ENCODE peak calls at places on chromosomes 2 and 18, in six cellular contexts. One of them, this sample, is unnamed.

GRCh38 chr2:241499146-241499965 is 9.0 kb downstream of the STK25 start:
- DNase-seq in IMR-90: no peak
- DNase-seq in K562: no peak
- DNase-seq in HepG2: no peak
- DNase-seq in GM12878: no peak
- DNase-seq in A549: no peak
- DNase-seq in this sample: no peak

GRCh38 chr2:144402282-144402681 is 117.6 kb downstream of the ZEB2 start:
- DNase-seq in IMR-90: peak; percentile 37
- DNase-seq in K562: no peak
- DNase-seq in HepG2: no peak
- DNase-seq in GM12878: no peak
- DNase-seq in A549: no peak
- DNase-seq in this sample: peak; percentile 9

GRCh38 chr2:207231106-207231860 is 65.5 kb upstream of the KLF7 start:
- DNase-seq in IMR-90: no peak
- DNase-seq in K562: no peak
- DNase-seq in HepG2: no peak
- DNase-seq in GM12878: no peak
- DNase-seq in A549: no peak
- DNase-seq in this sample: no peak

GRCh38 chr18:72107647-72108046 is 436.5 kb downstream of the CBLN2 start:
- DNase-seq in IMR-90: no peak
- DNase-seq in K562: no peak
- DNase-seq in HepG2: no peak
- DNase-seq in GM12878: no peak
- DNase-seq in A549: no peak
- DNase-seq in this sample: no peak

GRCh38 chr2:166125557-166125956 is 2.3 kb downstream of the SCN1A start:
- DNase-seq in IMR-90: no peak
- DNase-seq in K562: no peak
- DNase-seq in HepG2: no peak
- DNase-seq in GM12878: no peak
- DNase-seq in A549: no peak
- DNase-seq in this sample: no peak

GRCh38 chr2:236360486-236360885 is 96.3 kb upstream of the ASB18 start:
- DNase-seq in IMR-90: no peak
- DNase-seq in K562: no peak
- DNase-seq in HepG2: no peak
- DNase-seq in GM12878: no peak
- DNase-seq in A549: no peak
- DNase-seq in this sample: no peak

GRCh38 chr2:46438794-46439193 is 40.6 kb upstream of the TMEM247 start:
- DNase-seq in IMR-90: no peak
- DNase-seq in K562: peak; percentile 30
- DNase-seq in HepG2: no peak
- DNase-seq in GM12878: no peak
- DNase-seq in A549: no peak
- DNase-seq in this sample: no peak

GRCh38 chr2:99777656-99778290 is 288.0 kb upstream of the REV1 start:
- DNase-seq in IMR-90: no peak
- DNase-seq in K562: no peak
- DNase-seq in HepG2: no peak
- DNase-seq in GM12878: no peak
- DNase-seq in A549: no peak
- DNase-seq in this sample: no peak

GRCh38 chr18:22015156-22015555 is 154.2 kb upstream of the GATA6 start:
- DNase-seq in IMR-90: peak; percentile 15
- DNase-seq in K562: no peak
- DNase-seq in HepG2: no peak
- DNase-seq in GM12878: no peak
- DNase-seq in A549: no peak
- DNase-seq in this sample: no peak

GRCh38 chr2:25445464-25445863 is 103.7 kb upstream of the DNMT3A start:
- DNase-seq in IMR-90: no peak
- DNase-seq in K562: no peak
- DNase-seq in HepG2: peak; percentile 10
- DNase-seq in GM12878: no peak
- DNase-seq in A549: no peak
- DNase-seq in this sample: no peak

GRCh38 chr2:178692845-178693244 is 114.4 kb downstream of the TTN start:
- DNase-seq in IMR-90: no peak
- DNase-seq in K562: no peak
- DNase-seq in HepG2: no peak
- DNase-seq in GM12878: no peak
- DNase-seq in A549: no peak
- DNase-seq in this sample: no peak

GRCh38 chr2:85888020-85888744 is 608 bp downstream of the ST3GAL5 start:
- DNase-seq in IMR-90: no peak
- DNase-seq in K562: peak; percentile 17
- DNase-seq in HepG2: no peak
- DNase-seq in GM12878: no peak
- DNase-seq in A549: no peak
- DNase-seq in this sample: peak; percentile 18
- TF ChIP-seq BHLHE40 in IMR-90: no peak
- TF ChIP-seq BHLHE40 in K562: no peak
- TF ChIP-seq BHLHE40 in HepG2: no peak
- TF ChIP-seq BHLHE40 in GM12878: no peak
- TF ChIP-seq BHLHE40 in A549: no peak
- TF ChIP-seq BHLHE40 in this sample: no peak

GRCh38 chr18:58803978-58804377 is 60.7 kb upstream of the ZNF532 start:
- DNase-seq in IMR-90: no peak
- DNase-seq in K562: no peak
- DNase-seq in HepG2: no peak
- DNase-seq in GM12878: no peak
- DNase-seq in A549: no peak
- DNase-seq in this sample: no peak
- TF ChIP-seq BHLHE40 in IMR-90: no peak
- TF ChIP-seq BHLHE40 in K562: no peak
- TF ChIP-seq BHLHE40 in HepG2: no peak
- TF ChIP-seq BHLHE40 in GM12878: no peak
- TF ChIP-seq BHLHE40 in A549: no peak
- TF ChIP-seq BHLHE40 in this sample: no peak

GRCh38 chr2:54549430-54549829 is 93.3 kb downstream of the SPTBN1 start:
- DNase-seq in IMR-90: no peak
- DNase-seq in K562: no peak
- DNase-seq in HepG2: no peak
- DNase-seq in GM12878: no peak
- DNase-seq in A549: no peak
- DNase-seq in this sample: no peak

GRCh38 chr2:54546518-54546917 is 90.4 kb downstream of the SPTBN1 start:
- DNase-seq in IMR-90: no peak
- DNase-seq in K562: peak; percentile 67
- DNase-seq in HepG2: no peak
- DNase-seq in GM12878: no peak
- DNase-seq in A549: no peak
- DNase-seq in this sample: no peak

GRCh38 chr2:54545700-54546450 is 89.7 kb downstream of the SPTBN1 start:
- DNase-seq in IMR-90: peak; percentile 67
- DNase-seq in K562: no peak
- DNase-seq in HepG2: peak; percentile 97
- DNase-seq in GM12878: no peak
- DNase-seq in A549: peak; percentile 70
- DNase-seq in this sample: no peak

GRCh38 chr2:54543736-54544396 is 87.7 kb downstream of the SPTBN1 start:
- DNase-seq in IMR-90: no peak
- DNase-seq in K562: no peak
- DNase-seq in HepG2: no peak
- DNase-seq in GM12878: no peak
- DNase-seq in A549: no peak
- DNase-seq in this sample: no peak

DNA sequence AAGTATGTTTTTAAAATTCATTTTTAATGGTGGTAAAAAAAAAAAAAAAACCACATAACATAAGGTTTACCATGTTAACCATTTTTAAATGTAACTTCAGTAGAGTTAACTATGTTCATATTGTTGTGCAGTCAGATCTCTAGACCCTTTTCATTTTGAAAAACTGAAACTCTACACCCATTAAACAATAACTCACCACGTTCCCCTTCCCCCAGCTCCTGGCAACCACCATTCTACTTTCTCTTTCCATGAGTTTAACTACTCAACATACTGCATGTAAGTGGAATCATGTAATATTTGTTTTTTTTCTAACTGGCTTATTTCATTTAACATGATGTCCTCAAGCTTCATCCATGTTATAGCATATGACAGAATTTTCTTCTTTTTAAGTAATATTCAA is 90.8 kb downstream of the SPTBN1 start:
- DNase-seq in IMR-90: no peak
- DNase-seq in K562: no peak
- DNase-seq in HepG2: no peak
- DNase-seq in GM12878: no peak
- DNase-seq in A549: no peak
- DNase-seq in this sample: no peak
- TF ChIP-seq BHLHE40 in IMR-90: no peak
- TF ChIP-seq BHLHE40 in K562: no peak
- TF ChIP-seq BHLHE40 in HepG2: no peak
- TF ChIP-seq BHLHE40 in GM12878: no peak
- TF ChIP-seq BHLHE40 in A549: no peak
- TF ChIP-seq BHLHE40 in this sample: no peak

GRCh38 chr2:75309596-75310290 is 110.4 kb upstream of the TACR1 start:
- DNase-seq in IMR-90: peak; percentile 42
- DNase-seq in K562: no peak
- DNase-seq in HepG2: no peak
- DNase-seq in GM12878: no peak
- DNase-seq in A549: no peak
- DNase-seq in this sample: no peak
- TF ChIP-seq BHLHE40 in IMR-90: no peak
- TF ChIP-seq BHLHE40 in K562: no peak
- TF ChIP-seq BHLHE40 in HepG2: no peak
- TF ChIP-seq BHLHE40 in GM12878: no peak
- TF ChIP-seq BHLHE40 in A549: no peak
- TF ChIP-seq BHLHE40 in this sample: no peak

DNA sequence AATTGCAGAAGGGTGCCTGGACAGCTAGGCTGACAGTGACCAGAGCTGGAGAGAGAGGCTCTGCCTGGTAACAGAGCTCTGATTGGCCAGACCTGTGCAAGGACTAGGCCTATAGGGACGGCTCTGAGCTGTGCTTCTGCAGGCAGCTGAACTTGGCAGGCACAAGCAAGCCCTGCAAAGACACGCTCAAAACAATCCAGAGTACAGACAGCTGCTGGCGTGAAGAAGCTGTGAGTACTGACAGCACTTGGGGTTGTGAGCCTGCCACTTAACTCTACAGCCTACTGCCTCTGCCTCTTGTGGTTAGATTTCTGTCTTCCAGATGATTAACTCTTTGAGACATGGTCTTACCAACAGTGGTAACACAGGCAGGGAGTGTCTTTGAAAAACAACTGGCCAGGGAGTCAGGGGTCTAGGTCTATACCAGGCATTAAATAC is 568.6 kb downstream of the TNS1 start:
- DNase-seq in IMR-90: peak; percentile 99
- DNase-seq in K562: peak; percentile 27
- DNase-seq in HepG2: peak; percentile 69
- DNase-seq in GM12878: peak; percentile 49
- DNase-seq in A549: peak; percentile 71
- DNase-seq in this sample: peak; percentile 94
- TF ChIP-seq BHLHE40 in IMR-90: peak; percentile 41
- TF ChIP-seq BHLHE40 in K562: no peak
- TF ChIP-seq BHLHE40 in HepG2: no peak
- TF ChIP-seq BHLHE40 in GM12878: no peak
- TF ChIP-seq BHLHE40 in A549: no peak
- TF ChIP-seq BHLHE40 in this sample: no peak

GRCh38 chr2:110755494-110756078 is 23.2 kb downstream of the ACOXL start:
- DNase-seq in IMR-90: peak; percentile 16
- DNase-seq in K562: no peak
- DNase-seq in HepG2: no peak
- DNase-seq in GM12878: no peak
- DNase-seq in A549: peak; percentile 14
- DNase-seq in this sample: no peak
- TF ChIP-seq BHLHE40 in IMR-90: no peak
- TF ChIP-seq BHLHE40 in K562: no peak
- TF ChIP-seq BHLHE40 in HepG2: no peak
- TF ChIP-seq BHLHE40 in GM12878: no peak
- TF ChIP-seq BHLHE40 in A549: no peak
- TF ChIP-seq BHLHE40 in this sample: no peak

GRCh38 chr2:216911008-216911407 is 51.1 kb upstream of the TNP1 start:
- DNase-seq in IMR-90: no peak
- DNase-seq in K562: peak; percentile 14
- DNase-seq in HepG2: no peak
- DNase-seq in GM12878: no peak
- DNase-seq in A549: no peak
- DNase-seq in this sample: no peak
- TF ChIP-seq BHLHE40 in IMR-90: no peak
- TF ChIP-seq BHLHE40 in K562: no peak
- TF ChIP-seq BHLHE40 in HepG2: no peak
- TF ChIP-seq BHLHE40 in GM12878: no peak
- TF ChIP-seq BHLHE40 in A549: no peak
- TF ChIP-seq BHLHE40 in this sample: no peak

GRCh38 chr2:101698419-101699190 is 1.1 kb downstream of the MAP4K4 start:
- DNase-seq in IMR-90: no peak
- DNase-seq in K562: peak; percentile 41
- DNase-seq in HepG2: no peak
- DNase-seq in GM12878: no peak
- DNase-seq in A549: peak; percentile 24
- DNase-seq in this sample: peak; percentile 27
- TF ChIP-seq BHLHE40 in IMR-90: no peak
- TF ChIP-seq BHLHE40 in K562: no peak
- TF ChIP-seq BHLHE40 in HepG2: no peak
- TF ChIP-seq BHLHE40 in GM12878: no peak
- TF ChIP-seq BHLHE40 in A549: no peak
- TF ChIP-seq BHLHE40 in this sample: no peak

GRCh38 chr2:234763051-234763909 is 188.5 kb upstream of the SH3BP4 start:
- DNase-seq in IMR-90: peak; percentile 87
- DNase-seq in K562: no peak
- DNase-seq in HepG2: peak; percentile 86
- DNase-seq in GM12878: no peak
- DNase-seq in A549: no peak
- DNase-seq in this sample: no peak
- TF ChIP-seq BHLHE40 in IMR-90: no peak
- TF ChIP-seq BHLHE40 in K562: no peak
- TF ChIP-seq BHLHE40 in HepG2: no peak
- TF ChIP-seq BHLHE40 in GM12878: no peak
- TF ChIP-seq BHLHE40 in A549: no peak
- TF ChIP-seq BHLHE40 in this sample: no peak

DNA sequence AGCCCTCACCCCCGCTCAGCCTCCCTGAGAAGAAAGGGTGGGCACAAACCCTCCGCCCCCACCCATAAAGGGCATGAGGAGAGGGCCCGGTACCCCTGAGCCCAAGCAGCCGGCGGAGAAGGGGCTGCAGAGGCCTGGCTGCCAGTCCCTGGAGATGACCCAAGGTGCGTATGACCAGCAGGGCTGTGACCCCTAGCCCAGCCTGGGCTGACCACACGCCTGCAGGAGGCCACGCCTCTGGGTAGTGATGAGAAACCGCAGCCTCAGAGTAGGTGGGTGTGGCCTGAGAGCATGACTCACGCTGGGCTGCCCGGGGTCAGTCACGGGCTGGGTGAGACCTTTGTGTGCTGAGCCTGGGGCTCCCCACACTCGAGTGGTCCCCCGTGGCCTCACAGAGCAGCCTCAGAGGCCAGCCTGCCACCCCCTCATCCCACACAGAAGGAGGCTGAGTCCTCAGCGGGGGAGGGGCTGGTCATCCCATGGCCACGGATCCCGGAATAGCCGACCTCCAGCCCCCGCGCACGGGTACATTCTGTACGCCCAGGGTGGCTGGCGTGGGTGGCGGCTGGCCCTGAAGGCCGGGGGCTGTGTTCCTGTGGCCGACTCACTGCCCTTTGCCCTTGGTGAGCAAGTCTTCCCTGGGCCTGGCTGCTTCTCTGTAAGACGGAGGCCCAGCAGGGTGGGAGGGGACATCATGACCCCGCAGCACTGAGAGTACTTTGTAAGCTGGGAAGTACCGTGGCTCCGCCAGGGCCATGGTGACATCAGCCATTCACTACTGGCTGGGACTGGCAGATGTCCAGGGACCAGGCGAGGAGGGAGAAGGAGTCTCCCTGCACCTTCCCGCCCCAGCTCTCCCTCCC is 110.8 kb upstream of the OTOS start:
- DNase-seq in IMR-90: peak; percentile 89
- DNase-seq in K562: peak; percentile 93
- DNase-seq in HepG2: peak; percentile 94
- DNase-seq in GM12878: no peak
- DNase-seq in A549: peak; percentile 80
- DNase-seq in this sample: peak; percentile 27
- TF ChIP-seq BHLHE40 in IMR-90: peak; percentile 94
- TF ChIP-seq BHLHE40 in K562: peak; percentile 92
- TF ChIP-seq BHLHE40 in HepG2: peak; percentile 94
- TF ChIP-seq BHLHE40 in GM12878: peak; percentile 70
- TF ChIP-seq BHLHE40 in A549: no peak
- TF ChIP-seq BHLHE40 in this sample: no peak